ENCODE peak calls at places on chromosomes 2 and 18, in five cellular contexts. F, C, J, B and N are unnamed samples.

GRCh38 chr2:222731183-222731582 is 59.7 kb downstream of the MOGAT1 start:
- DNase-seq in F (no peak), C (no peak), J (no peak), B (no peak), N (no peak)

GRCh38 chr2:241218131-241219029 is 29.9 kb downstream of the ANO7 start:
- DNase-seq in F (peak; percentile 68), C (peak; percentile 75), J (peak; percentile 17), B (no peak), N (peak; percentile 84)

GRCh38 chr2:235612551-235612950 is 118.7 kb downstream of the AGAP1 start:
- DNase-seq in F (no peak), C (no peak), J (no peak), B (no peak), N (no peak)

GRCh38 chr18:43692291-43692690 is 415.0 kb upstream of the SYT4 start:
- DNase-seq in F (no peak), C (no peak), J (no peak), B (no peak), N (peak; percentile 14)

GRCh38 chr2:210199186-210199765 is 26.0 kb downstream of the ACADL start:
- DNase-seq in F (peak; percentile 31), C (peak; percentile 9), J (no peak), B (no peak), N (peak; percentile 48)

GRCh38 chr2:228613133-228613532 is 431.6 kb upstream of the SPHKAP start:
- DNase-seq in F (no peak), C (no peak), J (peak; percentile 15), B (no peak), N (no peak)

GRCh38 chr2:239776441-239777033 is 248.6 kb downstream of the NDUFA10 start:
- DNase-seq in F (no peak), C (no peak), J (no peak), B (no peak), N (no peak)

GRCh38 chr2:128511731-128512663 is 193.3 kb upstream of the HS6ST1 start:
- DNase-seq in F (no peak), C (no peak), J (no peak), B (no peak), N (no peak)

GRCh38 chr2:178271629-178272333 is 77.5 kb downstream of the OSBPL6 start:
- DNase-seq in F (no peak), C (no peak), J (no peak), B (no peak), N (no peak)

GRCh38 chr18:23935804-23936203 is 78.8 kb upstream of the TTC39C start:
- DNase-seq in F (no peak), C (no peak), J (no peak), B (no peak), N (no peak)

GRCh38 chr2:61089797-61090196 is 24.1 kb downstream of the SANBR start:
- DNase-seq in F (no peak), C (no peak), J (no peak), B (no peak), N (no peak)

GRCh38 chr2:201654611-201655384 is 11.5 kb upstream of the TMEM237 start:
- DNase-seq in F (no peak), C (no peak), J (no peak), B (no peak), N (no peak)

GRCh38 chr2:131047920-131048560 is 45.2 kb downstream of the FAM168B start:
- DNase-seq in F (no peak), C (no peak), J (no peak), B (no peak), N (no peak)

GRCh38 chr18:70499218-70499691 is 210.4 kb downstream of the SOCS6 start:
- DNase-seq in F (no peak), C (peak; percentile 5), J (no peak), B (no peak), N (peak; percentile 6)

GRCh38 chr2:26914286-26914962 is 56.0 kb upstream of the MAPRE3 start:
- DNase-seq in F (no peak), C (no peak), J (no peak), B (no peak), N (peak; percentile 51)

GRCh38 chr2:211534655-211535054 is 978.3 kb downstream of the CPS1 start:
- DNase-seq in F (no peak), C (no peak), J (no peak), B (no peak), N (peak; percentile 3)

GRCh38 chr2:28403388-28403956 is 10.8 kb downstream of the FOSL2 start:
- DNase-seq in F (no peak), C (no peak), J (no peak), B (no peak), N (no peak)

GRCh38 chr2:9656270-9656766 is 25.5 kb upstream of the YWHAQ start:
- DNase-seq in F (peak; percentile 53), C (peak; percentile 52), J (peak; percentile 95), B (no peak), N (no peak)

GRCh38 chr2:165778187-165778556 is 15.9 kb downstream of the GALNT3 start:
- DNase-seq in F (no peak), C (no peak), J (no peak), B (no peak), N (no peak)

GRCh38 chr2:151842830-151843668 is 14.8 kb upstream of the ARL5A start:
- DNase-seq in F (peak; percentile 94), C (no peak), J (no peak), B (no peak), N (no peak)

GRCh38 chr2:163471947-163472346 is 263.9 kb downstream of the FIGN start:
- DNase-seq in F (peak; percentile 3), C (no peak), J (no peak), B (no peak), N (peak; percentile 29)

GRCh38 chr2:212147921-212148513 is 390.6 kb downstream of the ERBB4 start:
- DNase-seq in F (peak; percentile 12), C (no peak), J (no peak), B (no peak), N (peak; percentile 25)

GRCh38 chr2:3527886-3528785 is 8.8 kb upstream of the ADI1 start:
- DNase-seq in F (no peak), C (no peak), J (no peak), B (no peak), N (peak; percentile 38)

GRCh38 chr2:61855178-61855523 is 1.3 kb upstream of the FAM161A start:
- DNase-seq in F (peak; percentile 45), C (no peak), J (no peak), B (peak; percentile 1), N (no peak)

GRCh38 chr2:133109772-133110171 is 439.8 kb upstream of the LYPD1 start:
- DNase-seq in F (no peak), C (no peak), J (no peak), B (no peak), N (no peak)

DNA sequence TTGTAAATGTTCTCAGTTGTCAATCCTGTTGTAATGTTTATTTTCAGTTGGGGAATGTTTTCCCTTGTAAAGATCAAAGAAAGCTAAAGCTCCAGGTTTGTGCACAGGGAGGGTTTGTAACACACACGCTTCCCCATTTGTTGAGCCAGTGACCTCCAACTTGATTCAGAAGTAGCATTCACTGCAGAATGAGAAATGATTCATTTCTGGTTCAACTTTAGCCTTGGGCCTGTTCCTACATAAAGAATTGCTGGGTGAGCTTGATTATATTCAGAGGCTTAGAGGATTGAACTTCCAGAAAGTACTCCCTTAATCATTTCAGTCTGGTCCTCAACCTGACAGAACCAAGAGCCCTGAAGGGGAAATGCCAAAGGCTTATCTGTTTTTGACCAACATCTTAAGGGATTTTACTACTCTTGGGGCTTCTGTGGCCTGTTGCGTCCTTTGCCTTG is 70.6 kb upstream of the CAVIN2 start:
- DNase-seq in F (peak; percentile 79), C (no peak), J (no peak), B (no peak), N (no peak)
- TF ChIP-seq CTCF in F (no peak), C (no peak), J (no peak), B (no peak), N (no peak)

GRCh38 chr2:72572501-72572900 is 253.3 kb downstream of the EXOC6B start:
- DNase-seq in F (no peak), C (no peak), J (no peak), B (no peak), N (no peak)

GRCh38 chr2:72576459-72576858 is 249.4 kb downstream of the EXOC6B start:
- DNase-seq in F (no peak), C (no peak), J (no peak), B (no peak), N (no peak)

GRCh38 chr2:72570401-72570800 is 255.4 kb downstream of the EXOC6B start:
- DNase-seq in F (peak; percentile 36), C (no peak), J (no peak), B (no peak), N (no peak)

GRCh38 chr2:72574886-72575285 is 250.9 kb downstream of the EXOC6B start:
- DNase-seq in F (peak; percentile 22), C (no peak), J (no peak), B (no peak), N (no peak)

DNA sequence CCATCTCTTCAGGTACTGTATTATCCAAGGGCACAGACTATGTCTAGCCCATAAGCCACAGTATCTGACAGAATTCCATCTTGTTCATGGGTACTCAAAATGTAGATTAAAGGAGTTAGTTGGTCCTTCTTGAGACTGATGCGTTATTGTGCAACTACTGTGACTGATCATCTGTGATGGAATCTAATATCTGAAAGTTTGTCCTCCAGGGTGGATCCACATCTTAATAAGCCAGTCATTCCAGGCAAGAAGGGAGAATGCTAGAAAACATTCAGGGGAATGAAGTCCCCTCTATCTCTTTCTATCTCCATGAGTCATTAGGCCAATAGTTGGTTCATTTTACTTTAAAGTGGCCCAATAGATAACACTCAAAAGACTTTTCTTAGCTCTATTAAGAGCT is 252.6 kb downstream of the EXOC6B start:
- DNase-seq in F (no peak), C (no peak), J (no peak), B (no peak), N (no peak)
- H3K4me1 ChIP-seq in F (peaks cover 9% of the 10 kb centered on the region), C (no peaks in the 10 kb centered on the region), J (no peaks in the 10 kb centered on the region), B (no peaks in the 10 kb centered on the region), N (no peaks in the 10 kb centered on the region)

GRCh38 chr18:9790261-9790660 is 82.2 kb downstream of the RAB31 start:
- DNase-seq in F (no peak), C (no peak), J (no peak), B (no peak), N (no peak)

GRCh38 chr18:9788860-9789259 is 80.8 kb downstream of the RAB31 start:
- DNase-seq in F (no peak), C (no peak), J (no peak), B (no peak), N (no peak)

GRCh38 chr18:9788140-9788539 is 80.0 kb downstream of the RAB31 start:
- DNase-seq in F (no peak), C (no peak), J (no peak), B (no peak), N (no peak)

GRCh38 chr18:9796933-9797549 is 88.7 kb upstream of the TXNDC2 start:
- DNase-seq in F (no peak), C (no peak), J (no peak), B (no peak), N (no peak)

GRCh38 chr18:9792565-9793226 is 84.6 kb downstream of the RAB31 start:
- DNase-seq in F (peak; percentile 38), C (peak; percentile 60), J (no peak), B (no peak), N (peak; percentile 76)
- TF ChIP-seq CREB1 in F (no peak), C (no peak), J (no peak), B (no peak), N (no peak)

GRCh38 chr2:143263045-143263625 is 133.9 kb downstream of the ARHGAP15 start:
- DNase-seq in F (no peak), C (no peak), J (no peak), B (no peak), N (peak; percentile 58)
- TF ChIP-seq CTCF in F (peak; percentile 41), C (no peak), J (no peak), B (peak; percentile 56), N (peak; percentile 61)

GRCh38 chr18:62718268-62718800 is 3.0 kb downstream of the PHLPP1 start:
- DNase-seq in F (no peak), C (no peak), J (no peak), B (no peak), N (no peak)
- H3K4me1 ChIP-seq in F (peaks cover 33% of the 10 kb centered on the region), C (peaks cover 10% of the 10 kb centered on the region), J (peaks cover 2% of the 10 kb centered on the region), B (no peaks in the 10 kb centered on the region), N (peaks cover 50% of the 10 kb centered on the region)